ENCODE peak calls at places on chromosomes 12 and 14, in nine cellular contexts. Q, H, S, T, L, D, V, B and U are unnamed samples.

GRCh38 chr12:96220902-96221301 is 26.7 kb downstream of the ELK3 start:
- DNase-seq in S (peak), B (no peak), T (no peak), D (no peak), L (no peak), V (no peak), H (no peak), Q (no peak), U (no peak)

GRCh38 chr12:57803317-57803893 is 15.1 kb downstream of the AVIL start:
- DNase-seq in D (peak), S (peak), B (peak), V (no peak), T (peak), Q (no peak), L (no peak), H (no peak), U (peak)

GRCh38 chr12:13702401-13702800 is 279.0 kb downstream of the GRIN2B start:
- DNase-seq in L (no peak), S (no peak), V (no peak), Q (no peak), B (no peak), H (no peak), D (no peak), T (no peak), U (no peak)

GRCh38 chr12:116604883-116605641 is 45.9 kb downstream of the MAP1LC3B2 start:
- DNase-seq in B (peak), V (no peak), T (no peak), H (no peak), D (peak), Q (no peak), S (peak), L (no peak), U (no peak)

GRCh38 chr12:75553398-75553797 is 42.0 kb upstream of the KRR1 start:
- DNase-seq in D (no peak), S (peak), B (no peak), Q (no peak), V (no peak), H (no peak), L (no peak), T (peak), U (no peak)

GRCh38 chr12:64679487-64679983 is 69.2 kb downstream of the RASSF3 start:
- DNase-seq in D (peak), S (peak), H (no peak), L (peak), V (no peak), B (peak), T (peak), Q (peak), U (no peak)

GRCh38 chr14:104786726-104787675 is 8.5 kb downstream of the AKT1 start:
- DNase-seq in D (no peak), V (no peak), H (no peak), L (peak), Q (no peak), T (no peak), S (no peak), B (no peak), U (no peak)

GRCh38 chr14:52852810-52853521 is 61.6 kb upstream of the GNPNAT1 start:
- DNase-seq in L (no peak), Q (no peak), D (no peak), V (no peak), H (no peak), T (no peak), B (no peak), S (no peak), U (no peak)

GRCh38 chr14:100775831-100776591 is 49.3 kb downstream of the DLK1 start:
- DNase-seq in L (peak), S (no peak), B (peak), V (no peak), Q (no peak), H (no peak), D (no peak), T (no peak), U (no peak)

GRCh38 chr12:109385339-109386078 is 37.8 kb downstream of the MYO1H start:
- DNase-seq in H (peak), T (peak), Q (peak), L (no peak), S (peak), V (no peak), B (peak), D (peak), U (peak)

GRCh38 chr12:103840399-103840880 is 594 bp downstream of the NT5DC3 start:
- DNase-seq in Q (peak), B (peak), V (no peak), T (no peak), L (peak), H (no peak), S (peak), D (peak), U (no peak)

GRCh38 chr14:90551070-90551704 is 154.4 kb downstream of the CALM1 start:
- DNase-seq in T (no peak), V (peak), H (no peak), D (peak), Q (no peak), S (no peak), L (peak), B (no peak), U (no peak)

GRCh38 chr12:124398578-124399227 is 103.8 kb downstream of the RFLNA start:
- DNase-seq in L (no peak), V (no peak), D (peak), H (no peak), S (no peak), T (no peak), B (peak), Q (peak), U (no peak)

GRCh38 chr14:81366259-81366658 is 33.9 kb downstream of the STON2 start:
- DNase-seq in S (peak), Q (no peak), B (no peak), H (no peak), L (no peak), V (no peak), T (no peak), D (no peak), U (no peak)

GRCh38 chr12:110366474-110367208 is 36.9 kb downstream of the ANAPC7 start:
- DNase-seq in S (no peak), Q (no peak), B (no peak), T (no peak), D (no peak), L (no peak), H (no peak), V (no peak), U (no peak)

GRCh38 chr14:93430319-93430801 is 379 bp upstream of the UNC79 start:
- DNase-seq in B (no peak), L (no peak), Q (no peak), S (peak), T (no peak), D (peak), V (no peak), H (no peak), U (no peak)

GRCh38 chr14:54727929-54728328 is 161.0 kb downstream of the SAMD4A start:
- DNase-seq in T (no peak), H (no peak), S (no peak), Q (peak), V (peak), B (peak), D (no peak), L (no peak), U (no peak)

GRCh38 chr14:54730156-54730961 is 163.4 kb downstream of the SAMD4A start:
- DNase-seq in D (peak), Q (no peak), H (peak), B (no peak), L (no peak), S (no peak), V (peak), T (no peak), U (peak)

GRCh38 chr14:54724772-54725325 is 157.9 kb downstream of the SAMD4A start:
- DNase-seq in S (no peak), D (no peak), L (no peak), V (no peak), T (no peak), B (no peak), H (no peak), Q (no peak), U (no peak)

GRCh38 chr14:54725998-54726397 is 159.1 kb downstream of the SAMD4A start:
- DNase-seq in B (no peak), S (no peak), T (no peak), Q (no peak), L (no peak), V (no peak), D (no peak), H (no peak), U (no peak)

DNA sequence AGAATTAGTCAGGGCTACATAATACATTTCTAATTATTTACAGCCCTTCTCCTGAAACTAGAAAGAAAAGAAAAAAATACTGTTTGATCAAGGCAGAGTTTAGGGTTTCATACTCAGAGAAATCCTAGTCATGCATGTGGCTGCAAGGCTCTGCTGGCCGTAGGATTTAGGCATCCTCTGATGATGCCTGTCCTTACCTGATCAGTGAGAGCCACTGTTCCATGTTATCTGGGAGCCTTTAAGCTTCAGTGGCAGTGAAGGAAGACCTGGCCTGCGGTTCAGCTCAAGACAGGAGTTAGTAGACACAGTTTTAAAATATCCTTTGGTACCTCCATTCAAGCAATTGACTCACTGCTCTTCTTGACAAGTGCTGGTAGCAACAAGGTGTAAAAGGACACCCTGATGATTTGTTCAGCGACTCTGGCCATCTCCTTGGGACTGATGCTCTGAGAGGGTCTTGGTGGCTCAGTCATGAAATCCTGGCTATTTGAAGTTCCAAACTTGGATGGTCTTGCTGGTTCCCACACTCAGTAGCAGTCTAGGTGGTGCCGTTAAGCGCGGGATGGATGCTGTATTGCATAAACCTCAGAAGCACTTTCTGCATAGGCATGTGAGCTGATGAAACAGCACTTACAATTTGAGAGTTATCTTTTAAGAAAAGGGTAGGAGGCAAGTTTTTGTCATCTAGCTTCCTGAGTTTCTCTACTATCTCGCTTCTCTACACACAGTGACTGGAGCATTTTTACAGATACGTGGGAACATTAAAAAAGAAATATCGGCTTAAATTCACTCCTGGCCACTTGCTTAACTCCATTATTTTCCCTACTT is 162.0 kb downstream of the SAMD4A start:
- DNase-seq in S (no peak), T (no peak), B (no peak), Q (no peak), D (no peak), H (no peak), V (peak), L (no peak), U (no peak)
- H3K4me3 ChIP-seq in S (no peak), T (no peak), B (no peak), Q (no peak), D (no peak), H (no peak), V (no peak), L (no peak), U (no peak)

GRCh38 chr12:100900808-100901207 is 106.2 kb downstream of the ANO4 start:
- DNase-seq in T (no peak), H (no peak), L (no peak), B (no peak), D (no peak), V (no peak), S (no peak), Q (no peak), U (no peak)

GRCh38 chr12:100908501-100908900 is 113.9 kb downstream of the ANO4 start:
- DNase-seq in B (no peak), Q (no peak), V (no peak), S (peak), T (no peak), L (no peak), D (peak), H (peak), U (peak)

GRCh38 chr12:100901266-100901665 is 106.7 kb downstream of the ANO4 start:
- DNase-seq in T (no peak), S (no peak), Q (no peak), D (no peak), B (no peak), L (no peak), V (no peak), H (peak), U (no peak)

GRCh38 chr12:100899301-100899700 is 104.7 kb downstream of the ANO4 start:
- DNase-seq in H (no peak), S (no peak), B (no peak), L (no peak), D (no peak), T (no peak), V (no peak), Q (no peak), U (no peak)

GRCh38 chr12:100904270-100904669 is 109.7 kb downstream of the ANO4 start:
- DNase-seq in H (no peak), D (no peak), V (no peak), S (peak), Q (no peak), T (no peak), B (no peak), L (no peak), U (no peak)
- TF ChIP-seq CTCF in H (no peak), D (no peak), V (no peak), S (no peak), Q (no peak), T (no peak), B (no peak), L (no peak), U (no peak)

GRCh38 chr12:80189241-80189640 is 89.9 kb downstream of the OTOGL start:
- DNase-seq in V (peak), S (no peak), H (peak), T (no peak), D (peak), L (no peak), B (no peak), Q (no peak), U (peak)

GRCh38 chr12:80192087-80192486 is 92.8 kb downstream of the OTOGL start:
- DNase-seq in T (no peak), S (no peak), V (no peak), Q (no peak), B (no peak), D (no peak), H (no peak), L (no peak), U (no peak)

GRCh38 chr12:80187660-80188090 is 88.3 kb downstream of the OTOGL start:
- DNase-seq in B (peak), T (peak), Q (no peak), V (no peak), D (peak), L (no peak), S (peak), H (no peak), U (no peak)

GRCh38 chr12:80188566-80188965 is 89.2 kb downstream of the OTOGL start:
- DNase-seq in B (no peak), H (no peak), D (peak), S (no peak), T (no peak), L (no peak), Q (no peak), V (no peak), U (no peak)

DNA sequence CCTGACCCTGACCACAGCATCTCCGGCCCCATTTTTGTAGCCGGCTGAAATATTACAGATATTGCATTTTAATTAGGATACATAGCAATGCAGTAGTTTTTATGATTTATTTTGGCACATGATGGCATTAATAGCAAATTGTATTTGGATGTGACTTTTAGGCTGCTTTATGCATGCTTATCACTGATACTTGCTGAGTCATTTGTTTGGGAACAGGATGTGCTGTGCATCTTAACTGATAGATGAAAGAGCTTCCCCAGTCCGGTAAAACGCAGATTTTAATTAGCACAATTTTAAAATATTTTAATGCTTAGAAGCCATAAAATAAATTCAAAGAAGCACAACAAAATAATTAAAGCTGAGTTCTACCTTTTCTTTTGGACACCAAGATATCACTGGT is 90.7 kb downstream of the OTOGL start:
- DNase-seq in Q (no peak), T (no peak), S (no peak), B (no peak), L (no peak), V (no peak), D (no peak), H (no peak), U (no peak)
- H3K4me3 ChIP-seq in Q (no peak), T (no peak), S (no peak), B (no peak), L (no peak), V (no peak), D (no peak), H (no peak), U (no peak)

GRCh38 chr14:69002069-69002468 is 23.0 kb upstream of the ACTN1 start:
- DNase-seq in T (peak), L (no peak), V (no peak), B (no peak), D (peak), S (no peak), H (no peak), Q (no peak), U (no peak)

GRCh38 chr14:69004731-69005431 is 25.8 kb upstream of the ACTN1 start:
- DNase-seq in Q (no peak), B (no peak), H (no peak), D (peak), L (no peak), S (no peak), T (peak), V (no peak), U (no peak)

GRCh38 chr14:68998062-68998461 is 19.0 kb upstream of the ACTN1 start:
- DNase-seq in B (no peak), L (no peak), D (no peak), S (no peak), T (no peak), H (no peak), V (no peak), Q (no peak), U (no peak)

GRCh38 chr14:69003626-69004025 is 24.5 kb upstream of the ACTN1 start:
- DNase-seq in L (no peak), T (no peak), S (no peak), H (no peak), Q (no peak), V (no peak), B (no peak), D (no peak), U (no peak)

GRCh38 chr14:69001375-69001774 is 22.3 kb upstream of the ACTN1 start:
- DNase-seq in H (no peak), Q (no peak), V (no peak), S (no peak), L (no peak), D (no peak), T (no peak), B (no peak), U (no peak)
- TF ChIP-seq CTCF in H (no peak), Q (no peak), V (no peak), S (no peak), L (no peak), D (no peak), T (no peak), B (no peak), U (no peak)

DNA sequence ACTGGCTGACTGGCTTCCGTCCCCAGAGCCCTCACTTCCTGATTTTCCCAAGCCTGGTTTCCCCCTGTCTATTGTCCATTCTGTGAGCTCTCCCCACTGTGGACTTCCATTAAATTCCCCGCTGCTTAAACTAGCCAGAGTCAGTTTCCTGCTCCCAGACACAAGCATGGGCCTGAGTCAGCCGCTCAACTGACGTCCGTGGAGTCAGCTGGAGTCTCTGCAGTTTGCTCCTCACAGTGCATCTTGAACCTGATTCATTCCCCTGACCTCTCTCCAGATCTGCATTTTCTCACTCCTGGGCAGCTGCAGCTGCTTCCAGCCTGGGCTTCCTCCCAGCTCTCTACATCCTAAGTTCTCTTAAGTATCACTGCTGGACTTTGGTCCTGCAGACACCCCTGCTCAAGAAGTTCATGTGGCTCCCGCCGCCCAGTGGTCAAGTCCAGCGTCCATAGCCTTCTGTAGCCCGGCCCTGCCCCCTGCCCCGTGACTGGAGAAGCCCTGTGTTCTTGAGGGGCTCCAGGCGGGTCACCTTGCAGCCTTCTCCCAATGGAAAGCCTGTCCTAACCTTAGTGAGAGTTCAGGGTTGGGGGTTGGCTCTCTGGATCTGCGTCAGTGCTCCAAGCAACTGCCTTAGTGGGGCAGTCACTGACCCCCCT is 20.0 kb downstream of the NFKBIA start:
- DNase-seq in D (peak), V (peak), Q (peak), H (peak), B (peak), L (no peak), S (peak), T (no peak), U (peak)
- H3K4me3 ChIP-seq in D (no peak), V (no peak), Q (no peak), H (no peak), B (no peak), L (no peak), S (no peak), T (no peak), U (no peak)

GRCh38 chr12:53131844-53132243 is 28.6 kb downstream of the SOAT2 start:
- DNase-seq in H (no peak), S (no peak), Q (no peak), T (no peak), D (no peak), B (no peak), V (no peak), L (no peak), U (no peak)
- TF ChIP-seq CTCF in H (no peak), S (no peak), Q (no peak), T (no peak), D (no peak), B (no peak), V (no peak), L (no peak), U (no peak)

GRCh38 chr12:40999212-40999611 is 188.9 kb upstream of the PDZRN4 start:
- DNase-seq in L (no peak), T (no peak), D (no peak), V (no peak), Q (no peak), B (no peak), S (peak), H (no peak), U (no peak)
- H3K4me3 ChIP-seq in L (no peak), T (no peak), D (no peak), V (no peak), Q (no peak), B (no peak), S (no peak), H (no peak), U (no peak)

GRCh38 chr14:77204907-77205306 is 23.3 kb downstream of the TMEM63C start:
- DNase-seq in L (no peak), V (no peak), H (no peak), Q (no peak), D (no peak), S (no peak), T (no peak), B (no peak), U (no peak)
- TF ChIP-seq CTCF in L (no peak), V (no peak), H (no peak), Q (no peak), D (no peak), S (no peak), T (no peak), B (no peak), U (no peak)

GRCh38 chr12:5185435-5186069 is 141.9 kb downstream of the KCNA5 start:
- DNase-seq in V (no peak), L (no peak), D (no peak), H (no peak), S (no peak), Q (no peak), B (no peak), T (no peak), U (no peak)
- H3K4me3 ChIP-seq in V (no peak), L (peak), D (no peak), H (peak), S (no peak), Q (peak), B (no peak), T (no peak), U (peak)